ENCODE peak calls at places on chromosomes 13 and 19, in four cellular contexts. S is body of pancreas, F is testis, B is IMR-90. C is an unnamed sample.

GRCh38 chr19:13987101-13987890 is 18.8 kb downstream of the RFX1 start:
- DNase-seq in S (no peak), F (peak), B (no peak), C (no peak)

GRCh38 chr13:110215606-110216005 is 91.4 kb downstream of the COL4A1 start:
- DNase-seq in S (no peak), F (no peak), B (peak), C (no peak)

GRCh38 chr19:36488816-36489138 is 584 bp downstream of the ZNF566 start:
- DNase-seq in S (no peak), F (peak), B (no peak), C (peak)

GRCh38 chr13:33251131-33251629 is 34.4 kb downstream of the STARD13 start:
- DNase-seq in S (no peak), F (no peak), B (peak), C (no peak)

GRCh38 chr13:25335856-25336255 is 34.4 kb downstream of the NUP58 start:
- DNase-seq in S (no peak), F (no peak), B (peak), C (no peak)

GRCh38 chr13:59924256-59924655 is 239.5 kb downstream of the DIAPH3 start:
- DNase-seq in S (no peak), F (no peak), B (no peak), C (no peak)

GRCh38 chr13:46926856-46927625 is 30.2 kb upstream of the HTR2A start:
- DNase-seq in S (no peak), F (no peak), B (peak), C (no peak)

GRCh38 chr13:37211542-37211941 is 106.1 kb upstream of the CSNK1A1L start:
- DNase-seq in S (no peak), F (no peak), B (no peak), C (no peak)

GRCh38 chr13:72698164-72698563 is 29.3 kb downstream of the MZT1 start:
- DNase-seq in S (no peak), F (no peak), B (no peak), C (no peak)

GRCh38 chr19:40398417-40399056 is 8.6 kb upstream of the HIPK4 start:
- DNase-seq in S (no peak), F (peak), B (no peak), C (peak)

GRCh38 chr19:28949535-28949934 is 263.4 kb downstream of the UQCRFS1 start:
- DNase-seq in S (no peak), F (no peak), B (no peak), C (no peak)

GRCh38 chr13:76937416-76937815 is 10.9 kb upstream of the ACOD1 start:
- DNase-seq in S (no peak), F (no peak), B (peak), C (no peak)

GRCh38 chr19:5484398-5485285 is 29.4 kb downstream of the ZNRF4 start:
- DNase-seq in S (peak), F (no peak), B (peak), C (no peak)

GRCh38 chr13:26476111-26476743 is 81.3 kb upstream of the WASF3 start:
- DNase-seq in S (no peak), F (peak), B (peak), C (no peak)

GRCh38 chr19:16496613-16496983 is 404 bp downstream of the C19orf44 start:
- DNase-seq in S (no peak), F (peak), B (peak), C (no peak)

GRCh38 chr13:19586904-19587634 is 25.7 kb upstream of the TPTE2 start:
- DNase-seq in S (no peak), F (peak), B (peak), C (peak)

GRCh38 chr13:72689181-72689696 is 38.2 kb downstream of the MZT1 start:
- DNase-seq in S (no peak), F (no peak), B (no peak), C (no peak)

GRCh38 chr13:42696191-42696590 is 85.2 kb upstream of the FAM216B start:
- DNase-seq in S (no peak), F (no peak), B (peak), C (no peak)

GRCh38 chr13:50701469-50701868 is 142.0 kb downstream of the DLEU7 start:
- DNase-seq in S (no peak), F (no peak), B (no peak), C (peak)

GRCh38 chr13:82688400-82688999 is 1193.8 kb downstream of the SLITRK1 start:
- DNase-seq in S (no peak), F (no peak), B (peak), C (peak)

GRCh38 chr19:40800339-40800996 is 1.5 kb downstream of the EGLN2 start:
- DNase-seq in S (no peak), F (peak), B (no peak), C (no peak)

GRCh38 chr13:44919103-44919804 is 70.0 kb downstream of the NUFIP1 start:
- DNase-seq in S (no peak), F (no peak), B (no peak), C (no peak)

GRCh38 chr13:95456837-95457236 is 95.7 kb upstream of the CLDN10 start:
- DNase-seq in S (no peak), F (no peak), B (no peak), C (no peak)

GRCh38 chr19:43806848-43807247 is 4.6 kb upstream of the LYPD5 start:
- DNase-seq in S (no peak), F (no peak), B (no peak), C (no peak)

GRCh38 chr13:108895220-108895704 is 265.9 kb downstream of the MYO16 start:
- DNase-seq in S (no peak), F (no peak), B (peak), C (peak)

GRCh38 chr13:30963794-30964193 is 31.3 kb downstream of the TEX26 start:
- DNase-seq in S (peak), F (peak), B (peak), C (no peak)

GRCh38 chr19:55636723-55637122 is 4.1 kb upstream of the ZNF580 start:
- DNase-seq in S (no peak), F (no peak), B (no peak), C (no peak)

GRCh38 chr13:38630780-38631179 is 56.1 kb upstream of the FREM2 start:
- DNase-seq in S (no peak), F (no peak), B (peak), C (no peak)

GRCh38 chr19:19835560-19836038 is 14.0 kb upstream of the ZNF506 start:
- DNase-seq in S (no peak), F (no peak), B (no peak), C (no peak)

GRCh38 chr13:113655358-113656014 is 2.5 kb downstream of the ATP4B start:
- DNase-seq in S (no peak), F (no peak), B (no peak), C (no peak)

GRCh38 chr13:46173656-46174055 is 8.3 kb downstream of the LCP1 start:
- DNase-seq in S (no peak), F (no peak), B (no peak), C (no peak)

GRCh38 chr19:14139944-14140343 is 3.6 kb upstream of the ASF1B start:
- DNase-seq in S (no peak), F (no peak), B (no peak), C (no peak)

GRCh38 chr13:52879950-52880650 is 31.7 kb upstream of the PCDH8 start:
- DNase-seq in S (no peak), F (no peak), B (no peak), C (no peak)

GRCh38 chr19:58395979-58396627 is 647 bp downstream of the RNF225 start:
- DNase-seq in S (no peak), F (no peak), B (no peak), C (no peak)

GRCh38 chr19:9622531-9622930 is 1.5 kb upstream of the ZNF561 start:
- DNase-seq in S (no peak), F (no peak), B (no peak), C (no peak)

GRCh38 chr13:87677334-87678234 is 6.4 kb downstream of the SLITRK5 start:
- DNase-seq in S (peak), F (no peak), B (no peak), C (no peak)

GRCh38 chr13:79312456-79312855 is 93.6 kb downstream of the RBM26 start:
- DNase-seq in S (no peak), F (no peak), B (no peak), C (no peak)
- TF ChIP-seq POLR2A in S (no peak), F (no peak), B (no peak), C (no peak)

GRCh38 chr19:49912965-49913685 is 15.9 kb upstream of the ATF5 start:
- DNase-seq in S (no peak), F (peak), B (peak), C (no peak)
- TF ChIP-seq POLR2A in S (no peak), F (no peak), B (no peak), C (no peak)

DNA sequence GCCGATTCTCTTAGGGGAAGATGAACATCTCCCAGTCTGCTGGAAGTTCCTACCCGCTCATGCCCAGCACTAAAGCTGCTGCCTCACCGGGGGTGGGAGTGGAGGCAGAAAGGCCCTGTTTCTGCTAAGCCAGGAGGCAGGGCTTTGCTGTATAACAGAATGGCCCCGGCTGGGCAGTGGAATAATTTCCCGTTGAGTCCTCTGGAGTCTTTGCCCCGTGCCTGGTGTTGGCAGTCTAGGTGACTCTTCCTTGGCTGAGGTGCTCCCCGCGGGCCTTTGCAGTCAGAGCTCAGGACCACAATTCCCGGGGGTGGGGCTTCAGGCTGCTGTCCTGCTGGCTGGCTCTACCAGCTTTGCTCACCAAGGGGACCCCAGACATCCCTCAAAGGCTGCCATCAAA is 209.7 kb downstream of the TEX29 start:
- DNase-seq in S (no peak), F (no peak), B (no peak), C (no peak)
- TF ChIP-seq POLR2A in S (no peak), F (no peak), B (no peak), C (no peak)

DNA sequence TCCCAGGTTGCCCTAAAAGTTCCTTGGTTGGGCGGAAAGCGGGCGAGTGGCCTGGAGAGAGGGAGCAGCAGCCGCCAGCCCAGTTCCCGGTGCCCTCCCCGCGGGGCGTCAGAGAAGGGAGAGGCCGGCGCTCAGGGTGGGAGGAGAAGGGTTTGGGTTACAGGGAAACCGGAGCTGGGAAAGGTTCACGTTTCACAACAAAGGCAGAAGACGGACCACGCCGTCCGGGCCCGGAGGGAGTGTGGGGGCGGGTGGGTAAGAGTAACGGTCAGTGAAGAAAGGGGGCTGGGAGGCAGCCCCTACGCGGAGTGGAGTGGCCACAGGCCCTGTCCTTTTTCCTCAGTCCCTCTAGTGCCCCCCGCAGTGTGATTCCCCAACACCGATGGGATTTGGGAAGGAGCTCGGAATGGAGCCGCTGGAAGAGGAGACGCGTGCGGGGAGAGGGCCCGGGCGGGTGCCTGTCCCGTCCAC is 1.6 kb downstream of the SIX5 start:
- DNase-seq in S (peak), F (peak), B (peak), C (no peak)
- TF ChIP-seq POLR2A in S (peak), F (peak), B (no peak), C (no peak)

DNA sequence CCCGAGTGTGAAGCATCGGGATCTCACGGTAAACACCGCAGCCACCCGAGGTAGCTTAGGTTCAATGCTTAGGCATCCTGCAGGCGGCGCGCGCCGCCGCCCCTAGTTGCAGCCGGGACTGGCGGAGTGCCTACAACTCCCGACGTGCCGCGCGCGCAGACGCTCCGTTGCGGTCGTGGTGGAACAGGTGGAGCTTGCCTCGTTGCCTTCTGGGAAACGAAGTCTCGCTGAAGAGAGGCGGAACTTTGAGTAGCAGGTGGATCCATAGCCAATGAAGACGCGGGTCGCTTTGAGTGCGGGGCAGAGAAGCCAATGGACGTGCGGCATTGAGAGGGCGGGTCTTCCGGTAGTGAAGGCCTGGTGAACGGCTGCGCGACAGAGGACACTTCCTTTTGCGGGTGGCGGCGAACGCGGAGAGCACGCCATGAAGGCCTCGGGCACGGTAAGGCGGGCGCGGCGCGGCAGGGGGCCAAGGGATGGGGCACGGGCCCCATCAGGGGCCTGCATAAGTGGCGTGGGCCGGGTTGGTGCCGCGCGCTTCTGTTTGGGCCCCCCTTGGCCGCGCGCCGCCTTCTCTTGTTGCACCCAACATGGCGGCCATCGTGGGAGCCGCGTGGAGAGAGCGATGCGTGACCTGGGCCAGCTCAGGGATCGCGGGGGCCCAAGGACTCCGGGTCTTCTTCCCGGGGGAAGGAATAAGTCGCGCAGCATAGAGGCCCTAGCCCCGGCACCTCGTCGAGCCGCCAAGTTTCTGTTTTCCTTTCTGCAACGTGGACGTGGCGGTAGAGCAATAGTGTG is at the start of gene RPL18A:
- DNase-seq in S (peak), F (peak), B (peak), C (peak)
- TF ChIP-seq POLR2A in S (peak), F (peak), B (peak), C (peak)